ENCODE peak calls at places on chromosome 22, in seven cellular contexts. One of them, this sample, is unnamed.

GRCh38 chr22:41575533-41575932 is 14.1 kb downstream of the PMM1 start:
- DNase-seq in stimulated activated CD8-positive, alpha-beta memory T cell treated with anti-CD3 and anti-CD28 coated beads, Interleukin-7, amount 100 ng/mL, for 48 hours: no peak
- DNase-seq in amniotic stem cell: no peak
- DNase-seq in PC-9: no peak
- DNase-seq in activated CD8-positive, alpha-beta memory T cell treated with anti-CD3 and anti-CD28 coated beads for 48 hours: no peak
- DNase-seq in fibroblast of lung: no peak
- DNase-seq in AG08395: no peak
- DNase-seq in this sample: no peak

GRCh38 chr22:43994416-43994815 is 29.7 kb upstream of the PARVB start:
- DNase-seq in stimulated activated CD8-positive, alpha-beta memory T cell treated with anti-CD3 and anti-CD28 coated beads, Interleukin-7, amount 100 ng/mL, for 48 hours: no peak
- DNase-seq in amniotic stem cell: no peak
- DNase-seq in PC-9: no peak
- DNase-seq in activated CD8-positive, alpha-beta memory T cell treated with anti-CD3 and anti-CD28 coated beads for 48 hours: no peak
- DNase-seq in fibroblast of lung: no peak
- DNase-seq in AG08395: no peak
- DNase-seq in this sample: no peak

GRCh38 chr22:39471421-39472141 is 14.8 kb downstream of the MGAT3 start:
- DNase-seq in stimulated activated CD8-positive, alpha-beta memory T cell treated with anti-CD3 and anti-CD28 coated beads, Interleukin-7, amount 100 ng/mL, for 48 hours: no peak
- DNase-seq in amniotic stem cell: peak; percentile 35
- DNase-seq in PC-9: peak; percentile 68
- DNase-seq in activated CD8-positive, alpha-beta memory T cell treated with anti-CD3 and anti-CD28 coated beads for 48 hours: no peak
- DNase-seq in fibroblast of lung: peak; percentile 42
- DNase-seq in AG08395: peak; percentile 56
- DNase-seq in this sample: peak; percentile 72

GRCh38 chr22:50613291-50613981 is 12.8 kb downstream of the MAPK8IP2 start:
- DNase-seq in stimulated activated CD8-positive, alpha-beta memory T cell treated with anti-CD3 and anti-CD28 coated beads, Interleukin-7, amount 100 ng/mL, for 48 hours: no peak
- DNase-seq in amniotic stem cell: no peak
- DNase-seq in PC-9: peak; percentile 73
- DNase-seq in activated CD8-positive, alpha-beta memory T cell treated with anti-CD3 and anti-CD28 coated beads for 48 hours: no peak
- DNase-seq in fibroblast of lung: no peak
- DNase-seq in AG08395: no peak
- DNase-seq in this sample: no peak

GRCh38 chr22:37428649-37429586 is 1.6 kb upstream of the ELFN2 start:
- DNase-seq in stimulated activated CD8-positive, alpha-beta memory T cell treated with anti-CD3 and anti-CD28 coated beads, Interleukin-7, amount 100 ng/mL, for 48 hours: peak; percentile 27
- DNase-seq in amniotic stem cell: no peak
- DNase-seq in PC-9: no peak
- DNase-seq in activated CD8-positive, alpha-beta memory T cell treated with anti-CD3 and anti-CD28 coated beads for 48 hours: no peak
- DNase-seq in fibroblast of lung: peak; percentile 45
- DNase-seq in AG08395: peak; percentile 58
- DNase-seq in this sample: peak; percentile 83

GRCh38 chr22:19729507-19729906 is 6.2 kb downstream of the GP1BB start:
- DNase-seq in stimulated activated CD8-positive, alpha-beta memory T cell treated with anti-CD3 and anti-CD28 coated beads, Interleukin-7, amount 100 ng/mL, for 48 hours: no peak
- DNase-seq in amniotic stem cell: no peak
- DNase-seq in PC-9: no peak
- DNase-seq in activated CD8-positive, alpha-beta memory T cell treated with anti-CD3 and anti-CD28 coated beads for 48 hours: no peak
- DNase-seq in fibroblast of lung: no peak
- DNase-seq in AG08395: no peak
- DNase-seq in this sample: no peak

GRCh38 chr22:35892192-35892591 is 136.4 kb downstream of the RBFOX2 start:
- DNase-seq in stimulated activated CD8-positive, alpha-beta memory T cell treated with anti-CD3 and anti-CD28 coated beads, Interleukin-7, amount 100 ng/mL, for 48 hours: no peak
- DNase-seq in amniotic stem cell: no peak
- DNase-seq in PC-9: no peak
- DNase-seq in activated CD8-positive, alpha-beta memory T cell treated with anti-CD3 and anti-CD28 coated beads for 48 hours: no peak
- DNase-seq in fibroblast of lung: peak; percentile 89
- DNase-seq in AG08395: peak; percentile 62
- DNase-seq in this sample: no peak

GRCh38 chr22:45922661-45923060 is 54.3 kb downstream of the WNT7B start:
- DNase-seq in stimulated activated CD8-positive, alpha-beta memory T cell treated with anti-CD3 and anti-CD28 coated beads, Interleukin-7, amount 100 ng/mL, for 48 hours: no peak
- DNase-seq in amniotic stem cell: no peak
- DNase-seq in PC-9: no peak
- DNase-seq in activated CD8-positive, alpha-beta memory T cell treated with anti-CD3 and anti-CD28 coated beads for 48 hours: no peak
- DNase-seq in fibroblast of lung: no peak
- DNase-seq in AG08395: no peak
- DNase-seq in this sample: no peak

GRCh38 chr22:23713696-23714595 is 23.1 kb downstream of the RGL4 start:
- DNase-seq in stimulated activated CD8-positive, alpha-beta memory T cell treated with anti-CD3 and anti-CD28 coated beads, Interleukin-7, amount 100 ng/mL, for 48 hours: peak; percentile 60
- DNase-seq in amniotic stem cell: no peak
- DNase-seq in PC-9: no peak
- DNase-seq in activated CD8-positive, alpha-beta memory T cell treated with anti-CD3 and anti-CD28 coated beads for 48 hours: no peak
- DNase-seq in fibroblast of lung: no peak
- DNase-seq in AG08395: no peak
- DNase-seq in this sample: no peak

GRCh38 chr22:24994070-24994763 is 41.7 kb downstream of the KIAA1671 start:
- DNase-seq in stimulated activated CD8-positive, alpha-beta memory T cell treated with anti-CD3 and anti-CD28 coated beads, Interleukin-7, amount 100 ng/mL, for 48 hours: peak; percentile 62
- DNase-seq in amniotic stem cell: no peak
- DNase-seq in PC-9: peak; percentile 75
- DNase-seq in activated CD8-positive, alpha-beta memory T cell treated with anti-CD3 and anti-CD28 coated beads for 48 hours: no peak
- DNase-seq in fibroblast of lung: peak; percentile 68
- DNase-seq in AG08395: peak; percentile 79
- DNase-seq in this sample: peak; percentile 50

GRCh38 chr22:25645964-25646363 is 81.5 kb downstream of the GRK3 start:
- DNase-seq in stimulated activated CD8-positive, alpha-beta memory T cell treated with anti-CD3 and anti-CD28 coated beads, Interleukin-7, amount 100 ng/mL, for 48 hours: no peak
- DNase-seq in amniotic stem cell: no peak
- DNase-seq in PC-9: no peak
- DNase-seq in activated CD8-positive, alpha-beta memory T cell treated with anti-CD3 and anti-CD28 coated beads for 48 hours: no peak
- DNase-seq in fibroblast of lung: peak; percentile 30
- DNase-seq in AG08395: no peak
- DNase-seq in this sample: no peak

GRCh38 chr22:41619979-41620645 is 731 bp downstream of the DESI1 start:
- DNase-seq in stimulated activated CD8-positive, alpha-beta memory T cell treated with anti-CD3 and anti-CD28 coated beads, Interleukin-7, amount 100 ng/mL, for 48 hours: no peak
- DNase-seq in amniotic stem cell: no peak
- DNase-seq in PC-9: peak; percentile 46
- DNase-seq in activated CD8-positive, alpha-beta memory T cell treated with anti-CD3 and anti-CD28 coated beads for 48 hours: peak; percentile 23
- DNase-seq in fibroblast of lung: no peak
- DNase-seq in AG08395: peak; percentile 11
- DNase-seq in this sample: peak; percentile 68

GRCh38 chr22:23065495-23066122 is 4.7 kb upstream of the GNAZ start:
- DNase-seq in stimulated activated CD8-positive, alpha-beta memory T cell treated with anti-CD3 and anti-CD28 coated beads, Interleukin-7, amount 100 ng/mL, for 48 hours: no peak
- DNase-seq in amniotic stem cell: no peak
- DNase-seq in PC-9: no peak
- DNase-seq in activated CD8-positive, alpha-beta memory T cell treated with anti-CD3 and anti-CD28 coated beads for 48 hours: no peak
- DNase-seq in fibroblast of lung: no peak
- DNase-seq in AG08395: no peak
- DNase-seq in this sample: no peak

GRCh38 chr22:44286673-44287072 is 26.1 kb downstream of the SHISAL1 start:
- DNase-seq in stimulated activated CD8-positive, alpha-beta memory T cell treated with anti-CD3 and anti-CD28 coated beads, Interleukin-7, amount 100 ng/mL, for 48 hours: no peak
- DNase-seq in amniotic stem cell: no peak
- DNase-seq in PC-9: no peak
- DNase-seq in activated CD8-positive, alpha-beta memory T cell treated with anti-CD3 and anti-CD28 coated beads for 48 hours: no peak
- DNase-seq in fibroblast of lung: peak; percentile 53
- DNase-seq in AG08395: peak; percentile 83
- DNase-seq in this sample: no peak

GRCh38 chr22:24115247-24116207 is 65.8 kb upstream of the SUSD2 start:
- DNase-seq in stimulated activated CD8-positive, alpha-beta memory T cell treated with anti-CD3 and anti-CD28 coated beads, Interleukin-7, amount 100 ng/mL, for 48 hours: no peak
- DNase-seq in amniotic stem cell: no peak
- DNase-seq in PC-9: no peak
- DNase-seq in activated CD8-positive, alpha-beta memory T cell treated with anti-CD3 and anti-CD28 coated beads for 48 hours: no peak
- DNase-seq in fibroblast of lung: no peak
- DNase-seq in AG08395: no peak
- DNase-seq in this sample: no peak

GRCh38 chr22:49084203-49084602 is 743.5 kb downstream of the BRD1 start:
- DNase-seq in stimulated activated CD8-positive, alpha-beta memory T cell treated with anti-CD3 and anti-CD28 coated beads, Interleukin-7, amount 100 ng/mL, for 48 hours: no peak
- DNase-seq in amniotic stem cell: no peak
- DNase-seq in PC-9: no peak
- DNase-seq in activated CD8-positive, alpha-beta memory T cell treated with anti-CD3 and anti-CD28 coated beads for 48 hours: no peak
- DNase-seq in fibroblast of lung: no peak
- DNase-seq in AG08395: no peak
- DNase-seq in this sample: no peak

GRCh38 chr22:25362215-25362882 is 142.9 kb downstream of the CRYBB2 start:
- DNase-seq in stimulated activated CD8-positive, alpha-beta memory T cell treated with anti-CD3 and anti-CD28 coated beads, Interleukin-7, amount 100 ng/mL, for 48 hours: peak; percentile 57
- DNase-seq in amniotic stem cell: peak; percentile 11
- DNase-seq in PC-9: peak; percentile 40
- DNase-seq in activated CD8-positive, alpha-beta memory T cell treated with anti-CD3 and anti-CD28 coated beads for 48 hours: peak; percentile 65
- DNase-seq in fibroblast of lung: peak; percentile 15
- DNase-seq in AG08395: peak; percentile 78
- DNase-seq in this sample: peak; percentile 74

GRCh38 chr22:23549198-23549595 is 30.9 kb downstream of the IGLL1 start:
- DNase-seq in stimulated activated CD8-positive, alpha-beta memory T cell treated with anti-CD3 and anti-CD28 coated beads, Interleukin-7, amount 100 ng/mL, for 48 hours: no peak
- DNase-seq in amniotic stem cell: no peak
- DNase-seq in PC-9: no peak
- DNase-seq in activated CD8-positive, alpha-beta memory T cell treated with anti-CD3 and anti-CD28 coated beads for 48 hours: no peak
- DNase-seq in fibroblast of lung: no peak
- DNase-seq in AG08395: no peak
- DNase-seq in this sample: no peak

GRCh38 chr22:42228480-42228879 is 42.0 kb downstream of the TCF20 start:
- DNase-seq in stimulated activated CD8-positive, alpha-beta memory T cell treated with anti-CD3 and anti-CD28 coated beads, Interleukin-7, amount 100 ng/mL, for 48 hours: no peak
- DNase-seq in amniotic stem cell: no peak
- DNase-seq in PC-9: no peak
- DNase-seq in activated CD8-positive, alpha-beta memory T cell treated with anti-CD3 and anti-CD28 coated beads for 48 hours: no peak
- DNase-seq in fibroblast of lung: peak; percentile 4
- DNase-seq in AG08395: no peak
- DNase-seq in this sample: no peak

GRCh38 chr22:34972498-34972897 is 93.5 kb upstream of the ISX start:
- DNase-seq in stimulated activated CD8-positive, alpha-beta memory T cell treated with anti-CD3 and anti-CD28 coated beads, Interleukin-7, amount 100 ng/mL, for 48 hours: no peak
- DNase-seq in amniotic stem cell: no peak
- DNase-seq in PC-9: no peak
- DNase-seq in activated CD8-positive, alpha-beta memory T cell treated with anti-CD3 and anti-CD28 coated beads for 48 hours: no peak
- DNase-seq in fibroblast of lung: peak; percentile 9
- DNase-seq in AG08395: no peak
- DNase-seq in this sample: no peak

GRCh38 chr22:42825796-42826195 is 31.3 kb downstream of the ARFGAP3 start:
- DNase-seq in stimulated activated CD8-positive, alpha-beta memory T cell treated with anti-CD3 and anti-CD28 coated beads, Interleukin-7, amount 100 ng/mL, for 48 hours: no peak
- DNase-seq in amniotic stem cell: no peak
- DNase-seq in PC-9: no peak
- DNase-seq in activated CD8-positive, alpha-beta memory T cell treated with anti-CD3 and anti-CD28 coated beads for 48 hours: no peak
- DNase-seq in fibroblast of lung: no peak
- DNase-seq in AG08395: no peak
- DNase-seq in this sample: no peak

GRCh38 chr22:46159212-46159611 is 8.9 kb downstream of the PPARA start:
- DNase-seq in stimulated activated CD8-positive, alpha-beta memory T cell treated with anti-CD3 and anti-CD28 coated beads, Interleukin-7, amount 100 ng/mL, for 48 hours: no peak
- DNase-seq in amniotic stem cell: no peak
- DNase-seq in PC-9: no peak
- DNase-seq in activated CD8-positive, alpha-beta memory T cell treated with anti-CD3 and anti-CD28 coated beads for 48 hours: no peak
- DNase-seq in fibroblast of lung: no peak
- DNase-seq in AG08395: no peak
- DNase-seq in this sample: no peak

GRCh38 chr22:43295173-43295572 is 48.0 kb downstream of the SCUBE1 start:
- DNase-seq in stimulated activated CD8-positive, alpha-beta memory T cell treated with anti-CD3 and anti-CD28 coated beads, Interleukin-7, amount 100 ng/mL, for 48 hours: no peak
- DNase-seq in amniotic stem cell: no peak
- DNase-seq in PC-9: no peak
- DNase-seq in activated CD8-positive, alpha-beta memory T cell treated with anti-CD3 and anti-CD28 coated beads for 48 hours: no peak
- DNase-seq in fibroblast of lung: no peak
- DNase-seq in AG08395: no peak
- DNase-seq in this sample: no peak

GRCh38 chr22:23888615-23889401 is 5.4 kb upstream of the MIF start:
- DNase-seq in stimulated activated CD8-positive, alpha-beta memory T cell treated with anti-CD3 and anti-CD28 coated beads, Interleukin-7, amount 100 ng/mL, for 48 hours: no peak
- DNase-seq in amniotic stem cell: no peak
- DNase-seq in PC-9: no peak
- DNase-seq in activated CD8-positive, alpha-beta memory T cell treated with anti-CD3 and anti-CD28 coated beads for 48 hours: no peak
- DNase-seq in fibroblast of lung: peak; percentile 14
- DNase-seq in AG08395: peak; percentile 35
- DNase-seq in this sample: no peak

GRCh38 chr22:27381552-27381951 is 420.0 kb downstream of the MN1 start:
- DNase-seq in stimulated activated CD8-positive, alpha-beta memory T cell treated with anti-CD3 and anti-CD28 coated beads, Interleukin-7, amount 100 ng/mL, for 48 hours: no peak
- DNase-seq in amniotic stem cell: no peak
- DNase-seq in PC-9: no peak
- DNase-seq in activated CD8-positive, alpha-beta memory T cell treated with anti-CD3 and anti-CD28 coated beads for 48 hours: no peak
- DNase-seq in fibroblast of lung: no peak
- DNase-seq in AG08395: no peak
- DNase-seq in this sample: no peak

GRCh38 chr22:31748490-31748889 is 1.4 kb downstream of the PRR14L start:
- DNase-seq in stimulated activated CD8-positive, alpha-beta memory T cell treated with anti-CD3 and anti-CD28 coated beads, Interleukin-7, amount 100 ng/mL, for 48 hours: no peak
- DNase-seq in amniotic stem cell: no peak
- DNase-seq in PC-9: no peak
- DNase-seq in activated CD8-positive, alpha-beta memory T cell treated with anti-CD3 and anti-CD28 coated beads for 48 hours: no peak
- DNase-seq in fibroblast of lung: peak; percentile 20
- DNase-seq in AG08395: no peak
- DNase-seq in this sample: no peak

GRCh38 chr22:44167501-44167900 is 13.2 kb upstream of the PARVG start:
- DNase-seq in stimulated activated CD8-positive, alpha-beta memory T cell treated with anti-CD3 and anti-CD28 coated beads, Interleukin-7, amount 100 ng/mL, for 48 hours: no peak
- DNase-seq in amniotic stem cell: no peak
- DNase-seq in PC-9: no peak
- DNase-seq in activated CD8-positive, alpha-beta memory T cell treated with anti-CD3 and anti-CD28 coated beads for 48 hours: no peak
- DNase-seq in fibroblast of lung: no peak
- DNase-seq in AG08395: no peak
- DNase-seq in this sample: no peak

GRCh38 chr22:36760716-36761115 is 15.2 kb downstream of the IFT27 start:
- DNase-seq in stimulated activated CD8-positive, alpha-beta memory T cell treated with anti-CD3 and anti-CD28 coated beads, Interleukin-7, amount 100 ng/mL, for 48 hours: no peak
- DNase-seq in amniotic stem cell: no peak
- DNase-seq in PC-9: no peak
- DNase-seq in activated CD8-positive, alpha-beta memory T cell treated with anti-CD3 and anti-CD28 coated beads for 48 hours: no peak
- DNase-seq in fibroblast of lung: no peak
- DNase-seq in AG08395: no peak
- DNase-seq in this sample: no peak